ENCODE peak calls at places on chromosome 4, in four cellular contexts. One of them, this sample, is unnamed.

GRCh38 chr4:53205970-53206369 is 159.9 kb downstream of the SCFD2 start:
- DNase-seq in NCI-H1417 treated with DMSO at 0.1 percent for 48 hours: no peak
- DNase-seq in T-cell: no peak
- DNase-seq in neural crest cell: no peak
- DNase-seq in this sample: no peak

GRCh38 chr4:89413518-89413917 is 105.9 kb upstream of the GPRIN3 start:
- DNase-seq in T-cell: no peak
- DNase-seq in neural crest cell: no peak
- DNase-seq in NCI-H1417 treated with DMSO at 0.1 percent for 48 hours: no peak
- DNase-seq in this sample: no peak

GRCh38 chr4:67980512-67980911 is 17.2 kb upstream of the TMPRSS11A start:
- DNase-seq in neural crest cell: no peak
- DNase-seq in NCI-H1417 treated with DMSO at 0.1 percent for 48 hours: no peak
- DNase-seq in T-cell: no peak
- DNase-seq in this sample: no peak

GRCh38 chr4:62644372-62644771 is 1444.2 kb downstream of the ADGRL3 start:
- DNase-seq in NCI-H1417 treated with DMSO at 0.1 percent for 48 hours: no peak
- DNase-seq in neural crest cell: no peak
- DNase-seq in T-cell: no peak
- DNase-seq in this sample: no peak

GRCh38 chr4:128858875-128859696 is 49.6 kb downstream of the JADE1 start:
- DNase-seq in neural crest cell: no peak
- DNase-seq in NCI-H1417 treated with DMSO at 0.1 percent for 48 hours: no peak
- DNase-seq in T-cell: no peak
- DNase-seq in this sample: no peak

GRCh38 chr4:6915041-6916005 is 5.7 kb downstream of the TBC1D14 start:
- DNase-seq in NCI-H1417 treated with DMSO at 0.1 percent for 48 hours: no peak
- DNase-seq in neural crest cell: no peak
- DNase-seq in T-cell: no peak
- DNase-seq in this sample: no peak

GRCh38 chr4:184400375-184400870 is 73.9 kb downstream of the IRF2 start:
- DNase-seq in neural crest cell: no peak
- DNase-seq in T-cell: no peak
- DNase-seq in NCI-H1417 treated with DMSO at 0.1 percent for 48 hours: no peak
- DNase-seq in this sample: no peak

GRCh38 chr4:156638332-156638731 is 333.3 kb downstream of the PDGFC start:
- DNase-seq in NCI-H1417 treated with DMSO at 0.1 percent for 48 hours: no peak
- DNase-seq in T-cell: no peak
- DNase-seq in neural crest cell: no peak
- DNase-seq in this sample: no peak

GRCh38 chr4:1177274-1178141 is 5.1 kb upstream of the SPON2 start:
- DNase-seq in neural crest cell: no peak
- DNase-seq in NCI-H1417 treated with DMSO at 0.1 percent for 48 hours: no peak
- DNase-seq in T-cell: peak
- DNase-seq in this sample: peak

GRCh38 chr4:1045193-1045594 is 33.8 kb downstream of the FGFRL1 start:
- DNase-seq in neural crest cell: no peak
- DNase-seq in T-cell: no peak
- DNase-seq in NCI-H1417 treated with DMSO at 0.1 percent for 48 hours: no peak
- DNase-seq in this sample: no peak

GRCh38 chr4:47213971-47214370 is 182.6 kb downstream of the GABRB1 start:
- DNase-seq in neural crest cell: no peak
- DNase-seq in T-cell: no peak
- DNase-seq in NCI-H1417 treated with DMSO at 0.1 percent for 48 hours: no peak
- DNase-seq in this sample: no peak

GRCh38 chr4:123856689-123857545 is 460.3 kb downstream of the SPRY1 start:
- DNase-seq in T-cell: no peak
- DNase-seq in neural crest cell: peak
- DNase-seq in NCI-H1417 treated with DMSO at 0.1 percent for 48 hours: peak
- DNase-seq in this sample: no peak

GRCh38 chr4:95363579-95363965 is 185.2 kb downstream of the UNC5C start:
- DNase-seq in NCI-H1417 treated with DMSO at 0.1 percent for 48 hours: no peak
- DNase-seq in T-cell: no peak
- DNase-seq in neural crest cell: no peak
- DNase-seq in this sample: no peak

GRCh38 chr4:109816082-109816442 is 500 bp downstream of the GAR1 start:
- DNase-seq in T-cell: peak
- DNase-seq in NCI-H1417 treated with DMSO at 0.1 percent for 48 hours: no peak
- DNase-seq in neural crest cell: no peak
- DNase-seq in this sample: peak

GRCh38 chr4:148442830-148443549 is 776 bp upstream of the NR3C2 start:
- DNase-seq in NCI-H1417 treated with DMSO at 0.1 percent for 48 hours: no peak
- DNase-seq in neural crest cell: no peak
- DNase-seq in T-cell: no peak
- DNase-seq in this sample: no peak

GRCh38 chr4:152803541-152803940 is 23.8 kb downstream of the ARFIP1 start:
- DNase-seq in NCI-H1417 treated with DMSO at 0.1 percent for 48 hours: no peak
- DNase-seq in T-cell: no peak
- DNase-seq in neural crest cell: no peak
- DNase-seq in this sample: no peak

GRCh38 chr4:124111922-124112321 is 600.6 kb downstream of the ANKRD50 start:
- DNase-seq in neural crest cell: peak
- DNase-seq in T-cell: no peak
- DNase-seq in NCI-H1417 treated with DMSO at 0.1 percent for 48 hours: no peak
- DNase-seq in this sample: no peak

GRCh38 chr4:183438458-183439113 is 5.8 kb upstream of the CDKN2AIP start:
- DNase-seq in neural crest cell: no peak
- DNase-seq in NCI-H1417 treated with DMSO at 0.1 percent for 48 hours: no peak
- DNase-seq in T-cell: no peak
- DNase-seq in this sample: no peak

GRCh38 chr4:102627831-102628523 is 126.8 kb downstream of the NFKB1 start:
- DNase-seq in NCI-H1417 treated with DMSO at 0.1 percent for 48 hours: no peak
- DNase-seq in neural crest cell: no peak
- DNase-seq in T-cell: no peak
- DNase-seq in this sample: no peak

GRCh38 chr4:81814909-81815539 is 343.3 kb upstream of the RASGEF1B start:
- DNase-seq in neural crest cell: no peak
- DNase-seq in NCI-H1417 treated with DMSO at 0.1 percent for 48 hours: no peak
- DNase-seq in T-cell: no peak
- DNase-seq in this sample: no peak

GRCh38 chr4:97498875-97499274 is 644.4 kb downstream of the STPG2 start:
- DNase-seq in NCI-H1417 treated with DMSO at 0.1 percent for 48 hours: no peak
- DNase-seq in T-cell: no peak
- DNase-seq in neural crest cell: no peak
- DNase-seq in this sample: no peak

GRCh38 chr4:78951862-78952472 is 12.7 kb upstream of the PAQR3 start:
- DNase-seq in NCI-H1417 treated with DMSO at 0.1 percent for 48 hours: no peak
- DNase-seq in T-cell: no peak
- DNase-seq in neural crest cell: peak
- DNase-seq in this sample: peak

GRCh38 chr4:152983221-152983620 is 47.1 kb downstream of the FHDC1 start:
- DNase-seq in NCI-H1417 treated with DMSO at 0.1 percent for 48 hours: no peak
- DNase-seq in neural crest cell: peak
- DNase-seq in T-cell: no peak
- DNase-seq in this sample: no peak

GRCh38 chr4:168551211-168551610 is 54.4 kb downstream of the PALLD start:
- DNase-seq in neural crest cell: no peak
- DNase-seq in NCI-H1417 treated with DMSO at 0.1 percent for 48 hours: no peak
- DNase-seq in T-cell: no peak
- DNase-seq in this sample: no peak